ENCODE peak calls at places on chromosomes 16 and 17, in four cellular contexts. W is A673, Z is type B pancreatic cell, R is transverse colon. E is an unnamed sample.

GRCh38 chr16:85005278-85006069 is 5.9 kb downstream of the ZDHHC7 start:
- DNase-seq in Z (no peak), W (no peak), R (no peak), E (no peak)

GRCh38 chr16:30658731-30659506 is 688 bp downstream of the FBRS start:
- DNase-seq in R (no peak), Z (peak), W (peak), E (peak)

GRCh38 chr17:55705847-55706246 is 16.8 kb downstream of the TMEM100 start:
- DNase-seq in W (no peak), Z (no peak), R (no peak), E (no peak)

GRCh38 chr17:18362509-18363020 is 785 bp downstream of the SHMT1 start:
- DNase-seq in W (peak), Z (no peak), R (peak), E (no peak)

GRCh38 chr16:51134269-51134812 is 16.7 kb downstream of the SALL1 start:
- DNase-seq in R (no peak), W (no peak), Z (no peak), E (no peak)

GRCh38 chr17:2101448-2102257 is 46.8 kb downstream of the HIC1 start:
- DNase-seq in Z (no peak), R (peak), W (no peak), E (no peak)

GRCh38 chr17:56707312-56708219 is 114.1 kb downstream of the NOG start:
- DNase-seq in W (peak), Z (no peak), R (no peak), E (no peak)

GRCh38 chr17:50219345-50219744 is 17.9 kb upstream of the COL1A1 start:
- DNase-seq in Z (no peak), W (no peak), R (no peak), E (peak)

GRCh38 chr17:62819511-62820221 is 11.6 kb upstream of the MARCHF10 start:
- DNase-seq in Z (peak), W (peak), R (peak), E (peak)

GRCh38 chr16:49750341-49751011 is 105.4 kb downstream of the ZNF423 start:
- DNase-seq in W (no peak), R (no peak), Z (no peak), E (no peak)

GRCh38 chr17:79078476-79079190 is 4.0 kb downstream of the ENGASE start:
- DNase-seq in W (no peak), Z (no peak), R (peak), E (no peak)

GRCh38 chr17:68353121-68353521 is 61.8 kb downstream of the ARSG start:
- DNase-seq in W (no peak), Z (no peak), R (no peak), E (no peak)

GRCh38 chr16:89007371-89008249 is 30.6 kb upstream of the CBFA2T3 start:
- DNase-seq in Z (no peak), W (no peak), R (no peak), E (no peak)

GRCh38 chr17:77827039-77827438 is 131.5 kb upstream of the TNRC6C start:
- DNase-seq in R (no peak), Z (no peak), W (no peak), E (no peak)

GRCh38 chr16:1678500-1679098 is 520 bp downstream of the JPT2 start:
- DNase-seq in W (peak), Z (no peak), R (peak), E (no peak)

GRCh38 chr16:11576427-11577289 is 10.1 kb downstream of the LITAF start:
- DNase-seq in W (no peak), R (no peak), Z (no peak), E (no peak)

GRCh38 chr16:87895641-87896141 is 26.4 kb upstream of the SLC7A5 start:
- DNase-seq in W (no peak), Z (no peak), R (peak), E (no peak)

GRCh38 chr17:12041316-12041715 is 20.6 kb downstream of the MAP2K4 start:
- DNase-seq in Z (no peak), W (peak), R (no peak), E (no peak)

GRCh38 chr16:56068816-56069215 is 122.5 kb upstream of the GNAO1 start:
- DNase-seq in Z (no peak), W (no peak), R (no peak), E (no peak)

GRCh38 chr17:45102856-45103255 is 29.5 kb downstream of the PLCD3 start:
- DNase-seq in W (no peak), Z (no peak), R (no peak), E (no peak)

GRCh38 chr16:47492428-47493357 is 31.6 kb downstream of the PHKB start:
- DNase-seq in Z (no peak), R (peak), W (peak), E (no peak)

GRCh38 chr16:10616744-10617640 is 36.6 kb upstream of the EMP2 start:
- DNase-seq in R (peak), Z (no peak), W (peak), E (no peak)

GRCh38 chr17:74862108-74862901 is 2.6 kb upstream of the GRIN2C start:
- DNase-seq in W (peak), R (peak), Z (no peak), E (no peak)

GRCh38 chr17:39069114-39069756 is 82.2 kb downstream of the PLXDC1 start:
- DNase-seq in W (peak), R (no peak), Z (no peak), E (no peak)

GRCh38 chr16:23155445-23156049 is 6.3 kb upstream of the USP31 start:
- DNase-seq in W (peak), Z (no peak), R (peak), E (peak)

GRCh38 chr16:81547919-81548216 is 103.3 kb downstream of the CMIP start:
- DNase-seq in W (no peak), Z (no peak), R (no peak), E (no peak)

GRCh38 chr16:89729863-89730574 is 8.7 kb downstream of the ZNF276 start:
- DNase-seq in R (no peak), W (peak), Z (no peak), E (no peak)

GRCh38 chr16:26667271-26667703 is 399.4 kb upstream of the C16orf82 start:
- DNase-seq in Z (no peak), W (peak), R (no peak), E (peak)

GRCh38 chr16:78816499-78817441 is 717.3 kb downstream of the WWOX start:
- DNase-seq in W (no peak), R (peak), Z (no peak), E (no peak)

GRCh38 chr17:66941773-66942452 is 22.6 kb upstream of the CACNG4 start:
- DNase-seq in R (no peak), W (no peak), Z (no peak), E (no peak)

GRCh38 chr17:66944365-66945203 is 19.9 kb upstream of the CACNG4 start:
- DNase-seq in R (no peak), W (no peak), Z (no peak), E (no peak)

GRCh38 chr17:66943484-66943883 is 21.0 kb upstream of the CACNG4 start:
- DNase-seq in Z (no peak), W (no peak), R (no peak), E (no peak)

GRCh38 chr17:66941249-66941648 is 23.3 kb upstream of the CACNG4 start:
- DNase-seq in Z (no peak), W (no peak), R (no peak), E (no peak)

DNA sequence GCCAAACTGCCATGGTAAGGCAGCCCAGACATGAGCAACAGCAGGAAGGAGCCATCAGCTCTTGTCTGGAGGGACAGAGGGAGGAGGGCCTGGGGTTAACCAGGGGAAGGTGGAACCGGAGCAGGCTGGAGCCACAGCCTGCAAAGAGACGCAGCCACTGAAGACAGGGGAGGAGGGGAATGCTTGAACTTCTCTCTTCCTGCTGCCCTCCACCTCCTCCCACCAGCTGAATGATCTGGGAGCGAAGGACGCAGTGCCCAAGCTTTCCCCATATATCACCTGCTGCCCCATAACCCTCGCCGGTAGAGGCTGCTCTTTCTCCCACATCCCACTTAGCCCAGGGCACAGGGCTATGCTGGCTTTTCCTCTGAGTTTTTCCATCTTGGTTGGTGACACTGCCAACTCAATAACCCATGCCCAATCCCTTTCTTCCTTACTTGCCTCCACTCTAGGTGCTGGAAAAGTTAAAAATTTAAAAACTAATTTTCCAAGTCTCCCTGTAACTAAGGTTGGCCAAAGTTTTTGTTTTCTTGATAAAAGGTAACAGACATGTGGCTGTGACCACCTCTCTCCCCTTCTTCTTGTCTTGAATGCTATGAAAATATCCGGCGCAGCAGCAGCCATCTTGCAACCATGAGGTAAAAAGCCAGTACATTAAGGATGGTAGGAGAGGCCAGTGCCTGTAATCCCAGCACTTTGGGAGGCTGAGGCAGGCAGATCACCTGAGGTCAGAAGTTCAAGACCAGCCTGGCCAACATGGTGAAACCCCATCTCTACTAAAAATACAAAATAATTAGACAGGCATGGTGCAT is 21.8 kb upstream of the CACNG4 start:
- DNase-seq in R (no peak), Z (no peak), W (no peak), E (no peak)
- TF ChIP-seq CTCF in R (no peak), Z (no peak), W (no peak), E (no peak)

GRCh38 chr16:3664187-3664896 is 9.9 kb downstream of the DNASE1 start:
- DNase-seq in W (no peak), R (no peak), Z (no peak), E (no peak)

GRCh38 chr16:3662601-3663000 is 8.1 kb downstream of the DNASE1 start:
- DNase-seq in Z (no peak), W (no peak), R (no peak), E (no peak)

GRCh38 chr16:3659200-3659599 is 4.7 kb downstream of the DNASE1 start:
- DNase-seq in R (no peak), W (no peak), Z (no peak), E (no peak)

GRCh38 chr16:3661922-3662321 is 7.4 kb downstream of the DNASE1 start:
- DNase-seq in W (no peak), R (no peak), Z (no peak), E (no peak)

GRCh38 chr16:3661311-3661710 is 6.8 kb downstream of the DNASE1 start:
- DNase-seq in R (no peak), W (no peak), Z (no peak), E (no peak)
- TF ChIP-seq CTCF in R (no peak), W (no peak), Z (no peak), E (no peak)

GRCh38 chr17:42334667-42335066 is 46.4 kb downstream of the STAT5A start:
- DNase-seq in W (no peak), Z (no peak), R (no peak), E (no peak)
- TF ChIP-seq CTCF in W (no peak), Z (no peak), R (no peak), E (peak)

DNA sequence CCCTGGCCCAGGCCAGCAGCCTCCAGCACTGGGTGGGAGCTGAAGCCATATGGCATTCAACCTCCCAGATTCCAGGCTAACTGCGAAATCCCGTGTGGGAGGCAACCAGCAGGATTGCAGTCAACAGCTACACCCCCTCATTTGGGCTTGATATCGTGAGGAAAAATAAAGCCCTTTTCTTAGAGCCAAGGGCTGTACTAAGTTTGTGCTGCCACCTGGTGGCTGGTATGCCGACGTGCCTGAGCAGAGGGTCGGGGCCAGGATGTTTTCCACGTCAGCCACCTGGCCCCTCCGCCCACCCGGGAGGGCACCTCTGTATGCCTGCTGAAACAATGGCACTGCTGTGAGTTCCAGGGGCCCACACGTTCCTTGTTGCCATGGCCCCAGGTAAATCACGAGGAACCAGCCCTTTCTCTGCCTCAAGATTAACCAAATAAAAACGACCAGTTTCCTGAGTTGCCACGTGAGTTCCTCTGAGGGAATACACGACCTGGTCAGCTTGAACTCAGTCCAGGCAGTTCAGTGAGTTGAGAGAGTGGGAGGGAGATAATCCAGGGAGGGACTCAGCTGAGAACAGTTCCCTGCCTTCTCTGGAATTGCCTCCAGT is 9.0 kb downstream of the TMEM98 start:
- DNase-seq in Z (peak), R (peak), W (peak), E (no peak)
- TF ChIP-seq CTCF in Z (peak), R (peak), W (peak), E (peak)

DNA sequence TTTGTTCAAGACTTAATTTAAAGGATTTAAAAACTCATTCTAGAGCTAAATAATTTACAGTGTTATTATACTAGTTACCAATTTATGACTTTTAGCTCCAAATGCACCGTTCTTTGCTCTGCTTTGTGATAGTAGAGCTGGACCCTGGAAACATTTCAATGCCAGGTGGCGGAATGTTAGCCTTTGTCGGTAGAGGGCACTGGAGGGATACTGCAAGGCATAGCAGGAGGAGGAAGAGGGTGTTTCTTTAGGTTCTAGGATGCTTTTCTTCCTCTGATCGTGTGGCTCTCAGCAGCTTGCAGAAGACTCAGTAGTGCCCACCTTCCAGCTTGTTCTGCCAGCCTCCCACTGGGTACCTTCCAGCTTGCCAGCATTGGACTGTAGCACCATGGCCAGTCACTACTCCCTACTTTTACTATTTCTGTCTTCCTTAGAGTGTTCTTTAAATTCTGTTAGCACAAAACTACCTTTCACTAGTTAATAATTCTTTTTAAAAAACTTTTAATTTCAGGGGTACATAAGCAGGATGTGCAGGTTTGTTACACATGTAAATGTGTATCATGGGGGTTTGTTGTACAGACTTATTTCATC is 325.3 kb downstream of the UTP18 start:
- DNase-seq in Z (no peak), W (no peak), R (peak), E (no peak)
- TF ChIP-seq CTCF in Z (peak), W (peak), R (no peak), E (no peak)

GRCh38 chr17:7897090-7897489 is 8.5 kb downstream of the CHD3 start:
- DNase-seq in R (no peak), W (no peak), Z (no peak), E (no peak)

GRCh38 chr17:7894226-7894625 is 5.6 kb downstream of the CHD3 start:
- DNase-seq in W (no peak), R (no peak), Z (no peak), E (no peak)

GRCh38 chr17:7893226-7893880 is 4.8 kb downstream of the CHD3 start:
- DNase-seq in W (no peak), R (no peak), Z (no peak), E (no peak)

GRCh38 chr17:7894866-7895265 is 6.3 kb downstream of the CHD3 start:
- DNase-seq in R (no peak), W (no peak), Z (no peak), E (no peak)

GRCh38 chr17:7897773-7898172 is 9.2 kb downstream of the CHD3 start:
- DNase-seq in W (peak), R (peak), Z (no peak), E (no peak)
- TF ChIP-seq CTCF in W (peak), R (peak), Z (peak), E (peak)

DNA sequence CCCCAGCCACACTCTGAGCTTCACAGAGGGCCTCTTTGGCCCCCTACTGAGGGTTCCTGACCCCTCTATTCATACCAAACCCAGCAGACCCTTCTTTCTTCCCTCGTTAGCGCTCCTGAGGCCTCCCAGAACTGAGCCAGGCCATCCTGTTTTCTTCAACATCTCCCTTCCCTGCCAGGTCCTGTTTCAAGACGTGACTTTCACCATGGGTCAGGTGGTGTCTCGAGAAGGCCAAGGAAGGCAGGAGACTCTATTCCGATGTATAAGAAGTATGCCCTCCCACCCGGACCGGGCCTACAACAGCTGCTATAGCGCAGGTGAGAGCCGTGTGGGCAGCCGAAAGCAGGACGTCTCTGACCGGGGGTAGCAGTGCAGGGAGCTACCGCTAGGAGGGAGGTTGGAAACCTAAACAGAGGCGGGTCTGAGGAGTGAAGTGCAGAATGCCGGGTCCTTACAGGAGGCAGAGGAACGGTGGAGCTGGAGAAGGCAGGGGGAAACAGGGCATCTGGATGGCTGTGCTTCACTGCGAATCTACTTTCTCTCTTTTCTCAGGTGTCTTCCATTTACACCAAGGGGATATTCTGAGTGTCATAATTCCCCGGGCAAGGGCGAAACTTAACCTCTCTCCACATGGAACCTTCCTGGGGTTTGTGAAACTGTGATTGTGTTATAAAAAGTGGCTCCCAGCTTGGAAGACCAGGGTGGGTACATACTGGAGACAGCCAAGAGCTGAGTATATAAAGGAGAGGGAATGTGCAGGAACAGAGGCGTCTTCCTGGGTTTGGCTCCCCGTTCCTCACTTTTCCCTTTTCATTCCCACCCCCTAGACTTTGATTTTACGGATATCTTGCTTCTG is 1.3 kb upstream of the SENP3 start:
- DNase-seq in R (peak), W (peak), Z (no peak), E (no peak)
- TF ChIP-seq CTCF in R (peak), W (peak), Z (peak), E (peak)

E was measured in osteocyte.